ENCODE peak calls at places on chromosomes 11 and 22, in ten cellular contexts. One of them, this sample, is unnamed.
A peak's percentile ranks its signal among the peaks of the same experiment; 100 is the strongest.

GRCh38 chr22:41966607-41967240 is 2.5 kb upstream of the SEPTIN3 start:
- DNase-seq in GM23338: peak; percentile 83
- DNase-seq in OCI-LY7: peak; percentile 63
- DNase-seq in K562: peak; percentile 21
- DNase-seq in H9: peak; percentile 81
- DNase-seq in IMR-90: peak; percentile 88
- DNase-seq in neural progenitor cell: peak; percentile 58
- DNase-seq in neuronal stem cell: no peak
- DNase-seq in H1: peak; percentile 62
- DNase-seq in fibroblast of lung: peak; percentile 88
- DNase-seq in this sample: peak; percentile 88

GRCh38 chr11:66676931-66677598 is 622 bp downstream of the RBM4B start:
- DNase-seq in GM23338: no peak
- DNase-seq in OCI-LY7: no peak
- DNase-seq in K562: no peak
- DNase-seq in H9: no peak
- DNase-seq in IMR-90: peak; percentile 13
- DNase-seq in neural progenitor cell: no peak
- DNase-seq in neuronal stem cell: no peak
- DNase-seq in H1: no peak
- DNase-seq in fibroblast of lung: no peak
- DNase-seq in this sample: no peak

GRCh38 chr11:115682101-115682500 is 177.9 kb upstream of the CADM1 start:
- DNase-seq in GM23338: no peak
- DNase-seq in OCI-LY7: no peak
- DNase-seq in K562: no peak
- DNase-seq in H9: no peak
- DNase-seq in IMR-90: peak; percentile 78
- DNase-seq in neural progenitor cell: no peak
- DNase-seq in neuronal stem cell: no peak
- DNase-seq in H1: no peak
- DNase-seq in fibroblast of lung: peak; percentile 37
- DNase-seq in this sample: no peak

GRCh38 chr11:120057595-120058581 is 80.0 kb downstream of the TRIM29 start:
- DNase-seq in GM23338: peak; percentile 88
- DNase-seq in OCI-LY7: no peak
- DNase-seq in K562: no peak
- DNase-seq in H9: peak; percentile 89
- DNase-seq in IMR-90: no peak
- DNase-seq in neural progenitor cell: peak; percentile 50
- DNase-seq in neuronal stem cell: no peak
- DNase-seq in H1: peak; percentile 62
- DNase-seq in fibroblast of lung: no peak
- DNase-seq in this sample: no peak

GRCh38 chr22:48616656-48617055 is 1211.0 kb downstream of the BRD1 start:
- DNase-seq in GM23338: no peak
- DNase-seq in OCI-LY7: no peak
- DNase-seq in K562: no peak
- DNase-seq in H9: no peak
- DNase-seq in IMR-90: no peak
- DNase-seq in neural progenitor cell: no peak
- DNase-seq in neuronal stem cell: no peak
- DNase-seq in H1: no peak
- DNase-seq in fibroblast of lung: no peak
- DNase-seq in this sample: no peak

GRCh38 chr22:39242809-39243442 is 1.9 kb downstream of the PDGFB start:
- DNase-seq in GM23338: peak; percentile 84
- DNase-seq in OCI-LY7: no peak
- DNase-seq in K562: no peak
- DNase-seq in H9: peak; percentile 67
- DNase-seq in IMR-90: no peak
- DNase-seq in neural progenitor cell: peak; percentile 53
- DNase-seq in neuronal stem cell: no peak
- DNase-seq in H1: peak; percentile 86
- DNase-seq in fibroblast of lung: no peak
- DNase-seq in this sample: no peak

GRCh38 chr11:4672470-4672869 is 25.2 kb downstream of the OR51E2 start:
- DNase-seq in GM23338: no peak
- DNase-seq in OCI-LY7: no peak
- DNase-seq in K562: no peak
- DNase-seq in H9: no peak
- DNase-seq in IMR-90: peak; percentile 52
- DNase-seq in neural progenitor cell: no peak
- DNase-seq in neuronal stem cell: no peak
- DNase-seq in H1: no peak
- DNase-seq in fibroblast of lung: no peak
- DNase-seq in this sample: no peak

GRCh38 chr11:34188181-34188580 is 82.8 kb downstream of the NAT10 start:
- DNase-seq in GM23338: peak; percentile 62
- DNase-seq in OCI-LY7: no peak
- DNase-seq in K562: no peak
- DNase-seq in H9: no peak
- DNase-seq in IMR-90: no peak
- DNase-seq in neural progenitor cell: no peak
- DNase-seq in neuronal stem cell: no peak
- DNase-seq in H1: no peak
- DNase-seq in fibroblast of lung: no peak
- DNase-seq in this sample: no peak

GRCh38 chr22:38214248-38215056 is 12.7 kb downstream of the MAFF start:
- DNase-seq in GM23338: peak; percentile 92
- DNase-seq in OCI-LY7: peak; percentile 84
- DNase-seq in K562: peak; percentile 92
- DNase-seq in H9: peak; percentile 88
- DNase-seq in IMR-90: peak; percentile 49
- DNase-seq in neural progenitor cell: peak; percentile 88
- DNase-seq in neuronal stem cell: peak; percentile 70
- DNase-seq in H1: peak; percentile 95
- DNase-seq in fibroblast of lung: peak; percentile 65
- DNase-seq in this sample: peak; percentile 71

GRCh38 chr11:10488581-10489443 is 33.7 kb downstream of the AMPD3 start:
- DNase-seq in GM23338: no peak
- DNase-seq in OCI-LY7: peak; percentile 4
- DNase-seq in K562: no peak
- DNase-seq in H9: peak; percentile 18
- DNase-seq in IMR-90: no peak
- DNase-seq in neural progenitor cell: no peak
- DNase-seq in neuronal stem cell: no peak
- DNase-seq in H1: no peak
- DNase-seq in fibroblast of lung: no peak
- DNase-seq in this sample: no peak

GRCh38 chr11:16418698-16419097 is 62.4 kb upstream of the SOX6 start:
- DNase-seq in GM23338: no peak
- DNase-seq in OCI-LY7: no peak
- DNase-seq in K562: no peak
- DNase-seq in H9: no peak
- DNase-seq in IMR-90: peak; percentile 17
- DNase-seq in neural progenitor cell: no peak
- DNase-seq in neuronal stem cell: no peak
- DNase-seq in H1: no peak
- DNase-seq in fibroblast of lung: no peak
- DNase-seq in this sample: no peak

DNA sequence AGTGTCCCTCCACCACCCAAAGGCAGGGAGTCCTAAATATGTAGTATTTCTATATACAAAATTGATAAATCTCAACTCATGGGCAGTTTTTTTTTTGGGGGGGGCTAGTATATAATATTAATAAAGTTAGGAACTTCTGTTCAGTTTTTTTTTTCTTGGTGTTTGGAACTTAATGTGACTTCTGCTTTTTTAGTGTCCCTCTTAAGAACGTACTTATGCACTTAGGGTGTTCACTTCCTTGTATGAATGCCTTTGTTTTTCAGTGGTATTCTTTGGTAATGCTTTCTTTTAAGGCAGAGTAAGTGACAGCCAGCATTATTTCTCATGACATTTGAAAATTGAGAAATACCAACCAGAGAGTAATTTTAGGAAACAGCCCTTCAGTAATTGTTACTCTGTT is 2.3 kb downstream of the GRK3 start:
- DNase-seq in GM23338: no peak
- DNase-seq in OCI-LY7: peak; percentile 62
- DNase-seq in K562: no peak
- DNase-seq in H9: no peak
- DNase-seq in IMR-90: no peak
- DNase-seq in neural progenitor cell: no peak
- DNase-seq in neuronal stem cell: no peak
- DNase-seq in H1: no peak
- DNase-seq in fibroblast of lung: no peak
- DNase-seq in this sample: no peak
- H2AFZ ChIP-seq in GM23338: no peak overlapping the region
- H2AFZ ChIP-seq in OCI-LY7: peak overlapping the region; percentile 48
- H2AFZ ChIP-seq in K562: no peak overlapping the region
- H2AFZ ChIP-seq in H9: no peak overlapping the region
- H2AFZ ChIP-seq in IMR-90: no peak overlapping the region
- H2AFZ ChIP-seq in neural progenitor cell: no peak overlapping the region
- H2AFZ ChIP-seq in neuronal stem cell: no peak overlapping the region
- H2AFZ ChIP-seq in H1: no peak overlapping the region
- H2AFZ ChIP-seq in fibroblast of lung: no peak overlapping the region
- H2AFZ ChIP-seq in this sample: no peak overlapping the region

GRCh38 chr22:42994276-42994916 is 20.6 kb downstream of the PACSIN2 start:
- DNase-seq in GM23338: no peak
- DNase-seq in OCI-LY7: no peak
- DNase-seq in K562: no peak
- DNase-seq in H9: no peak
- DNase-seq in IMR-90: no peak
- DNase-seq in neural progenitor cell: no peak
- DNase-seq in neuronal stem cell: no peak
- DNase-seq in H1: no peak
- DNase-seq in fibroblast of lung: no peak
- DNase-seq in this sample: no peak

GRCh38 chr22:42996646-42997365 is 18.1 kb downstream of the PACSIN2 start:
- DNase-seq in GM23338: no peak
- DNase-seq in OCI-LY7: no peak
- DNase-seq in K562: no peak
- DNase-seq in H9: no peak
- DNase-seq in IMR-90: no peak
- DNase-seq in neural progenitor cell: no peak
- DNase-seq in neuronal stem cell: no peak
- DNase-seq in H1: no peak
- DNase-seq in fibroblast of lung: no peak
- DNase-seq in this sample: no peak

GRCh38 chr22:42993651-42994275 is 21.2 kb downstream of the PACSIN2 start:
- DNase-seq in GM23338: no peak
- DNase-seq in OCI-LY7: no peak
- DNase-seq in K562: no peak
- DNase-seq in H9: no peak
- DNase-seq in IMR-90: peak; percentile 60
- DNase-seq in neural progenitor cell: no peak
- DNase-seq in neuronal stem cell: no peak
- DNase-seq in H1: no peak
- DNase-seq in fibroblast of lung: peak; percentile 63
- DNase-seq in this sample: no peak

GRCh38 chr22:42992886-42993479 is 22.0 kb downstream of the PACSIN2 start:
- DNase-seq in GM23338: no peak
- DNase-seq in OCI-LY7: no peak
- DNase-seq in K562: no peak
- DNase-seq in H9: no peak
- DNase-seq in IMR-90: no peak
- DNase-seq in neural progenitor cell: no peak
- DNase-seq in neuronal stem cell: no peak
- DNase-seq in H1: no peak
- DNase-seq in fibroblast of lung: no peak
- DNase-seq in this sample: peak; percentile 59

GRCh38 chr22:42994917-42995562 is 19.9 kb downstream of the PACSIN2 start:
- DNase-seq in GM23338: no peak
- DNase-seq in OCI-LY7: peak; percentile 12
- DNase-seq in K562: no peak
- DNase-seq in H9: no peak
- DNase-seq in IMR-90: peak; percentile 94
- DNase-seq in neural progenitor cell: no peak
- DNase-seq in neuronal stem cell: no peak
- DNase-seq in H1: no peak
- DNase-seq in fibroblast of lung: peak; percentile 97
- DNase-seq in this sample: peak; percentile 76
- H3K27ac ChIP-seq in GM23338: peak overlapping the region; percentile 50
- H3K27ac ChIP-seq in OCI-LY7: no peak overlapping the region
- H3K27ac ChIP-seq in K562: no peak overlapping the region
- H3K27ac ChIP-seq in H9: no peak overlapping the region
- H3K27ac ChIP-seq in IMR-90: peak overlapping the region; percentile 98
- H3K27ac ChIP-seq in neural progenitor cell: no peak overlapping the region
- H3K27ac ChIP-seq in neuronal stem cell: no peak overlapping the region
- H3K27ac ChIP-seq in H1: no peak overlapping the region
- H3K27ac ChIP-seq in fibroblast of lung: peak overlapping the region; percentile 67
- H3K27ac ChIP-seq in this sample: no peak overlapping the region

GRCh38 chr11:57150454-57150917 is 31.3 kb upstream of the LRRC55 start:
- DNase-seq in GM23338: no peak
- DNase-seq in OCI-LY7: no peak
- DNase-seq in K562: peak; percentile 44
- DNase-seq in H9: no peak
- DNase-seq in IMR-90: peak; percentile 1
- DNase-seq in neural progenitor cell: no peak
- DNase-seq in neuronal stem cell: no peak
- DNase-seq in H1: no peak
- DNase-seq in fibroblast of lung: peak; percentile 13
- DNase-seq in this sample: no peak
- H2AFZ ChIP-seq in GM23338: no peak overlapping the region
- H2AFZ ChIP-seq in OCI-LY7: no peak overlapping the region
- H2AFZ ChIP-seq in K562: peak overlapping the region; percentile 23
- H2AFZ ChIP-seq in H9: no peak overlapping the region
- H2AFZ ChIP-seq in IMR-90: no peak overlapping the region
- H2AFZ ChIP-seq in neural progenitor cell: no peak overlapping the region
- H2AFZ ChIP-seq in neuronal stem cell: no peak overlapping the region
- H2AFZ ChIP-seq in H1: no peak overlapping the region
- H2AFZ ChIP-seq in fibroblast of lung: no peak overlapping the region
- H2AFZ ChIP-seq in this sample: no peak overlapping the region

GRCh38 chr22:22934543-22935055 is 47.0 kb downstream of the IGLL5 start:
- DNase-seq in GM23338: no peak
- DNase-seq in OCI-LY7: peak; percentile 48
- DNase-seq in K562: peak; percentile 59
- DNase-seq in H9: no peak
- DNase-seq in IMR-90: no peak
- DNase-seq in neural progenitor cell: no peak
- DNase-seq in neuronal stem cell: no peak
- DNase-seq in H1: no peak
- DNase-seq in fibroblast of lung: no peak
- DNase-seq in this sample: no peak

GRCh38 chr22:22931557-22932270 is 44.1 kb downstream of the IGLL5 start:
- DNase-seq in GM23338: no peak
- DNase-seq in OCI-LY7: peak; percentile 90
- DNase-seq in K562: no peak
- DNase-seq in H9: no peak
- DNase-seq in IMR-90: no peak
- DNase-seq in neural progenitor cell: no peak
- DNase-seq in neuronal stem cell: no peak
- DNase-seq in H1: no peak
- DNase-seq in fibroblast of lung: no peak
- DNase-seq in this sample: no peak

GRCh38 chr22:22933807-22934542 is 46.4 kb downstream of the IGLL5 start:
- DNase-seq in GM23338: no peak
- DNase-seq in OCI-LY7: no peak
- DNase-seq in K562: peak; percentile 57
- DNase-seq in H9: no peak
- DNase-seq in IMR-90: no peak
- DNase-seq in neural progenitor cell: no peak
- DNase-seq in neuronal stem cell: no peak
- DNase-seq in H1: no peak
- DNase-seq in fibroblast of lung: no peak
- DNase-seq in this sample: no peak

GRCh38 chr22:22932512-22932941 is 44.9 kb downstream of the IGLL5 start:
- DNase-seq in GM23338: no peak
- DNase-seq in OCI-LY7: peak; percentile 47
- DNase-seq in K562: peak; percentile 56
- DNase-seq in H9: no peak
- DNase-seq in IMR-90: no peak
- DNase-seq in neural progenitor cell: no peak
- DNase-seq in neuronal stem cell: no peak
- DNase-seq in H1: no peak
- DNase-seq in fibroblast of lung: no peak
- DNase-seq in this sample: no peak

GRCh38 chr22:22933100-22933806 is 45.6 kb downstream of the IGLL5 start:
- DNase-seq in GM23338: no peak
- DNase-seq in OCI-LY7: no peak
- DNase-seq in K562: peak; percentile 57
- DNase-seq in H9: no peak
- DNase-seq in IMR-90: no peak
- DNase-seq in neural progenitor cell: no peak
- DNase-seq in neuronal stem cell: no peak
- DNase-seq in H1: no peak
- DNase-seq in fibroblast of lung: no peak
- DNase-seq in this sample: no peak
- H3K27ac ChIP-seq in GM23338: no peak overlapping the region
- H3K27ac ChIP-seq in OCI-LY7: peak overlapping the region; percentile 91
- H3K27ac ChIP-seq in K562: no peak overlapping the region
- H3K27ac ChIP-seq in H9: no peak overlapping the region
- H3K27ac ChIP-seq in IMR-90: no peak overlapping the region
- H3K27ac ChIP-seq in neural progenitor cell: no peak overlapping the region
- H3K27ac ChIP-seq in neuronal stem cell: no peak overlapping the region
- H3K27ac ChIP-seq in H1: no peak overlapping the region
- H3K27ac ChIP-seq in fibroblast of lung: no peak overlapping the region
- H3K27ac ChIP-seq in this sample: no peak overlapping the region